ENCODE peak calls at places on chromosomes 4 and X, in four cellular contexts. E is LoVo; I is GM20000; S is Jurkat, Clone E6-1. W is an unnamed sample.

GRCh38 chr4:122218762-122219161 is 66.6 kb downstream of the BLTP1 start:
- DNase-seq in I (no peak), E (no peak), S (no peak), W (peak; percentile 22)

GRCh38 chrX:107713205-107714195 is 62.1 kb downstream of the TSC22D3 start:
- DNase-seq in S (no peak), I (no peak), E (no peak), W (no peak)

GRCh38 chr4:21769404-21770147 is 179.0 kb downstream of the KCNIP4 start:
- DNase-seq in I (no peak), S (no peak), E (peak; percentile 47), W (no peak)

GRCh38 chrX:147757750-147758149 is 154.0 kb upstream of the FMR1 start:
- DNase-seq in I (no peak), S (no peak), E (no peak), W (no peak)

GRCh38 chr4:158172196-158172557 is 648 bp downstream of the GASK1B start:
- DNase-seq in I (no peak), E (no peak), S (no peak), W (no peak)

GRCh38 chr4:7673111-7673510 is 238.4 kb upstream of the PSAPL1 start:
- DNase-seq in E (no peak), I (no peak), S (no peak), W (peak; percentile 2)

GRCh38 chrX:103464071-103464773 is 55.1 kb downstream of the RAB40A start:
- DNase-seq in S (peak; percentile 12), E (no peak), I (peak; percentile 22), W (peak; percentile 38)

GRCh38 chrX:149010026-149010898 is 494.8 kb downstream of the IDS start:
- DNase-seq in I (no peak), E (no peak), S (no peak), W (no peak)

GRCh38 chr4:7638984-7639789 is 204.5 kb upstream of the PSAPL1 start:
- DNase-seq in I (no peak), S (no peak), E (no peak), W (peak; percentile 21)

GRCh38 chr4:1862055-1862911 is 6.3 kb upstream of the LETM1 start:
- DNase-seq in I (no peak), S (no peak), E (no peak), W (no peak)

GRCh38 chr4:120555058-120555457 is 367.5 kb downstream of the PRDM5 start:
- DNase-seq in E (no peak), I (no peak), S (no peak), W (no peak)

GRCh38 chr4:79651516-79651915 is 243.5 kb upstream of the GK2 start:
- DNase-seq in E (no peak), I (no peak), S (no peak), W (no peak)

GRCh38 chr4:74948279-74948678 is 15.4 kb downstream of the PARM1 start:
- DNase-seq in E (no peak), S (no peak), I (no peak), W (no peak)

GRCh38 chr4:10192331-10192730 is 75.7 kb upstream of the WDR1 start:
- DNase-seq in E (no peak), I (no peak), S (no peak), W (peak; percentile 12)

GRCh38 chrX:68409154-68409553 is 24.1 kb downstream of the OPHN1 start:
- DNase-seq in E (no peak), S (no peak), I (no peak), W (no peak)

GRCh38 chrX:54447461-54447860 is 7.3 kb downstream of the TSR2 start:
- DNase-seq in I (no peak), S (no peak), E (no peak), W (peak; percentile 17)

W was measured in Kasumi-1.